ENCODE peak calls at places on chromosomes 12 and 14, in five cellular contexts. J is NCI-H345, F is epithelial cell of prostate, Y is AML-193, B is foreskin fibroblast. A is an unnamed sample.

GRCh38 chr12:124548854-124549378 is 18.5 kb downstream of the NCOR2 start:
- DNase-seq in F (no peak), B (peak; percentile 68), J (no peak), Y (no peak), A (peak; percentile 46)

GRCh38 chr12:90028620-90029051 is 320.0 kb upstream of the ATP2B1 start:
- DNase-seq in F (peak; percentile 53), J (no peak), B (no peak), Y (no peak), A (no peak)

GRCh38 chr12:32025906-32026305 is 66.7 kb downstream of the RESF1 start:
- DNase-seq in Y (no peak), F (no peak), B (no peak), J (no peak), A (no peak)

GRCh38 chr12:108989381-108989780 is 31.5 kb downstream of the SVOP start:
- DNase-seq in F (no peak), Y (no peak), J (no peak), B (no peak), A (no peak)

GRCh38 chr14:88852632-88853031 is 28.2 kb downstream of the TTC8 start:
- DNase-seq in Y (no peak), J (no peak), B (no peak), F (no peak), A (no peak)

GRCh38 chr12:89756100-89756637 is 47.5 kb upstream of the ATP2B1 start:
- DNase-seq in F (no peak), Y (peak; percentile 61), B (no peak), J (no peak), A (peak; percentile 69)

GRCh38 chr12:67366530-67367196 is 97.5 kb downstream of the CAND1 start:
- DNase-seq in F (no peak), B (peak; percentile 87), Y (no peak), J (no peak), A (no peak)

GRCh38 chr14:61033024-61033423 is 52.0 kb downstream of the SLC38A6 start:
- DNase-seq in F (no peak), B (peak; percentile 12), Y (no peak), J (no peak), A (no peak)

GRCh38 chr12:16119618-16120017 is 157.9 kb downstream of the SLC15A5 start:
- DNase-seq in Y (no peak), F (no peak), J (no peak), B (no peak), A (no peak)

GRCh38 chr12:47155457-47156166 is 75.9 kb upstream of the AMIGO2 start:
- DNase-seq in Y (no peak), B (no peak), J (no peak), F (no peak), A (no peak)